ENCODE peak calls at places on chromosomes 11 and 22, in ten cellular contexts. One of them, this sample, is unnamed.

GRCh38 chr11:1041936-1042608 is 5.6 kb upstream of the MUC6 start:
- DNase-seq in AG09319: no peak
- DNase-seq in WERI-Rb-1: no peak
- DNase-seq in endothelial cell: no peak
- DNase-seq in neural progenitor cell: no peak
- DNase-seq in H9: no peak
- DNase-seq in esophagus squamous epithelium: no peak
- DNase-seq in A673: no peak
- DNase-seq in A549: peak
- DNase-seq in B cell: no peak
- DNase-seq in this sample: no peak

GRCh38 chr22:41264408-41264941 is 21.5 kb downstream of the RANGAP1 start:
- DNase-seq in esophagus squamous epithelium: no peak
- DNase-seq in endothelial cell: no peak
- DNase-seq in WERI-Rb-1: no peak
- DNase-seq in AG09319: no peak
- DNase-seq in A673: no peak
- DNase-seq in neural progenitor cell: no peak
- DNase-seq in A549: no peak
- DNase-seq in B cell: no peak
- DNase-seq in H9: no peak
- DNase-seq in this sample: no peak

GRCh38 chr11:2797181-2797711 is 88.3 kb downstream of the CDKN1C start:
- DNase-seq in WERI-Rb-1: peak
- DNase-seq in H9: peak
- DNase-seq in B cell: peak
- DNase-seq in A673: no peak
- DNase-seq in esophagus squamous epithelium: no peak
- DNase-seq in neural progenitor cell: no peak
- DNase-seq in endothelial cell: no peak
- DNase-seq in AG09319: no peak
- DNase-seq in A549: no peak
- DNase-seq in this sample: peak

GRCh38 chr22:21778705-21779363 is 43.2 kb upstream of the YPEL1 start:
- DNase-seq in A549: no peak
- DNase-seq in A673: no peak
- DNase-seq in endothelial cell: no peak
- DNase-seq in WERI-Rb-1: no peak
- DNase-seq in AG09319: peak
- DNase-seq in esophagus squamous epithelium: no peak
- DNase-seq in neural progenitor cell: no peak
- DNase-seq in B cell: no peak
- DNase-seq in H9: no peak
- DNase-seq in this sample: no peak

GRCh38 chr11:112963368-112963955 is 2.2 kb downstream of the NCAM1 start:
- DNase-seq in H9: no peak
- DNase-seq in AG09319: no peak
- DNase-seq in esophagus squamous epithelium: no peak
- DNase-seq in A673: peak
- DNase-seq in B cell: no peak
- DNase-seq in endothelial cell: peak
- DNase-seq in neural progenitor cell: peak
- DNase-seq in A549: no peak
- DNase-seq in WERI-Rb-1: no peak
- DNase-seq in this sample: no peak

GRCh38 chr11:13102865-13103539 is 93.9 kb downstream of the RASSF10 start:
- DNase-seq in H9: no peak
- DNase-seq in endothelial cell: no peak
- DNase-seq in A549: no peak
- DNase-seq in A673: no peak
- DNase-seq in WERI-Rb-1: no peak
- DNase-seq in neural progenitor cell: no peak
- DNase-seq in B cell: no peak
- DNase-seq in AG09319: no peak
- DNase-seq in esophagus squamous epithelium: no peak
- DNase-seq in this sample: no peak

GRCh38 chr11:74543991-74544390 is 48.4 kb upstream of the POLD3 start:
- DNase-seq in neural progenitor cell: no peak
- DNase-seq in H9: no peak
- DNase-seq in A673: no peak
- DNase-seq in WERI-Rb-1: no peak
- DNase-seq in endothelial cell: no peak
- DNase-seq in A549: peak
- DNase-seq in esophagus squamous epithelium: no peak
- DNase-seq in AG09319: no peak
- DNase-seq in B cell: no peak
- DNase-seq in this sample: no peak

GRCh38 chr11:93221539-93221938 is 23.7 kb upstream of the SLC36A4 start:
- DNase-seq in endothelial cell: no peak
- DNase-seq in WERI-Rb-1: no peak
- DNase-seq in A549: no peak
- DNase-seq in neural progenitor cell: no peak
- DNase-seq in AG09319: no peak
- DNase-seq in A673: no peak
- DNase-seq in H9: no peak
- DNase-seq in esophagus squamous epithelium: no peak
- DNase-seq in B cell: no peak
- DNase-seq in this sample: no peak

GRCh38 chr11:102109896-102110760 is at the start of gene YAP1:
- DNase-seq in WERI-Rb-1: peak
- DNase-seq in A549: peak
- DNase-seq in H9: peak
- DNase-seq in B cell: peak
- DNase-seq in AG09319: peak
- DNase-seq in esophagus squamous epithelium: no peak
- DNase-seq in A673: peak
- DNase-seq in endothelial cell: peak
- DNase-seq in neural progenitor cell: peak
- DNase-seq in this sample: peak

GRCh38 chr11:62856333-62856910 is 17.0 kb upstream of the WDR74 start:
- DNase-seq in A673: no peak
- DNase-seq in esophagus squamous epithelium: no peak
- DNase-seq in AG09319: no peak
- DNase-seq in endothelial cell: no peak
- DNase-seq in A549: no peak
- DNase-seq in WERI-Rb-1: no peak
- DNase-seq in neural progenitor cell: no peak
- DNase-seq in B cell: no peak
- DNase-seq in H9: no peak
- DNase-seq in this sample: no peak

GRCh38 chr22:23764931-23765881 is 2.4 kb downstream of the C22orf15 start:
- DNase-seq in H9: no peak
- DNase-seq in A549: no peak
- DNase-seq in WERI-Rb-1: no peak
- DNase-seq in AG09319: no peak
- DNase-seq in A673: no peak
- DNase-seq in neural progenitor cell: no peak
- DNase-seq in endothelial cell: no peak
- DNase-seq in B cell: no peak
- DNase-seq in esophagus squamous epithelium: no peak
- DNase-seq in this sample: no peak

GRCh38 chr11:78370406-78371172 is 47.0 kb downstream of the GAB2 start:
- DNase-seq in AG09319: no peak
- DNase-seq in endothelial cell: no peak
- DNase-seq in A549: no peak
- DNase-seq in A673: no peak
- DNase-seq in neural progenitor cell: no peak
- DNase-seq in esophagus squamous epithelium: no peak
- DNase-seq in B cell: no peak
- DNase-seq in WERI-Rb-1: peak
- DNase-seq in H9: no peak
- DNase-seq in this sample: no peak

GRCh38 chr11:123161386-123161785 is 33.7 kb downstream of the CLMP start:
- DNase-seq in A673: no peak
- DNase-seq in endothelial cell: no peak
- DNase-seq in neural progenitor cell: no peak
- DNase-seq in H9: no peak
- DNase-seq in esophagus squamous epithelium: no peak
- DNase-seq in A549: no peak
- DNase-seq in B cell: no peak
- DNase-seq in WERI-Rb-1: no peak
- DNase-seq in AG09319: no peak
- DNase-seq in this sample: no peak

GRCh38 chr11:123166095-123166559 is 28.9 kb downstream of the CLMP start:
- DNase-seq in endothelial cell: peak
- DNase-seq in H9: peak
- DNase-seq in A673: peak
- DNase-seq in AG09319: no peak
- DNase-seq in B cell: no peak
- DNase-seq in esophagus squamous epithelium: no peak
- DNase-seq in A549: peak
- DNase-seq in WERI-Rb-1: peak
- DNase-seq in neural progenitor cell: peak
- DNase-seq in this sample: peak

GRCh38 chr11:123164732-123165450 is 30.2 kb downstream of the CLMP start:
- DNase-seq in WERI-Rb-1: no peak
- DNase-seq in A673: no peak
- DNase-seq in esophagus squamous epithelium: no peak
- DNase-seq in B cell: no peak
- DNase-seq in A549: no peak
- DNase-seq in neural progenitor cell: no peak
- DNase-seq in H9: no peak
- DNase-seq in endothelial cell: no peak
- DNase-seq in AG09319: no peak
- DNase-seq in this sample: no peak

GRCh38 chr11:123159146-123159857 is 35.7 kb downstream of the CLMP start:
- DNase-seq in esophagus squamous epithelium: no peak
- DNase-seq in WERI-Rb-1: no peak
- DNase-seq in endothelial cell: no peak
- DNase-seq in AG09319: no peak
- DNase-seq in H9: no peak
- DNase-seq in neural progenitor cell: no peak
- DNase-seq in A549: peak
- DNase-seq in A673: peak
- DNase-seq in B cell: no peak
- DNase-seq in this sample: no peak

GRCh38 chr11:123163621-123164020 is 31.4 kb downstream of the CLMP start:
- DNase-seq in WERI-Rb-1: no peak
- DNase-seq in endothelial cell: no peak
- DNase-seq in AG09319: no peak
- DNase-seq in H9: no peak
- DNase-seq in B cell: no peak
- DNase-seq in neural progenitor cell: no peak
- DNase-seq in A549: no peak
- DNase-seq in esophagus squamous epithelium: no peak
- DNase-seq in A673: no peak
- DNase-seq in this sample: no peak
- TF ChIP-seq CTCF in WERI-Rb-1: peak
- TF ChIP-seq CTCF in endothelial cell: no peak
- TF ChIP-seq CTCF in AG09319: no peak
- TF ChIP-seq CTCF in H9: peak
- TF ChIP-seq CTCF in B cell: no peak
- TF ChIP-seq CTCF in neural progenitor cell: peak
- TF ChIP-seq CTCF in A549: no peak
- TF ChIP-seq CTCF in esophagus squamous epithelium: no peak
- TF ChIP-seq CTCF in A673: peak
- TF ChIP-seq CTCF in this sample: no peak

GRCh38 chr11:12088047-12088481 is 22.3 kb upstream of the MICAL2 start:
- DNase-seq in A549: peak
- DNase-seq in A673: peak
- DNase-seq in esophagus squamous epithelium: no peak
- DNase-seq in AG09319: no peak
- DNase-seq in WERI-Rb-1: peak
- DNase-seq in H9: no peak
- DNase-seq in neural progenitor cell: no peak
- DNase-seq in B cell: no peak
- DNase-seq in endothelial cell: no peak
- DNase-seq in this sample: no peak
- TF ChIP-seq CTCF in A549: peak
- TF ChIP-seq CTCF in A673: no peak
- TF ChIP-seq CTCF in esophagus squamous epithelium: peak
- TF ChIP-seq CTCF in AG09319: peak
- TF ChIP-seq CTCF in WERI-Rb-1: peak
- TF ChIP-seq CTCF in H9: no peak
- TF ChIP-seq CTCF in neural progenitor cell: no peak
- TF ChIP-seq CTCF in B cell: no peak
- TF ChIP-seq CTCF in endothelial cell: no peak
- TF ChIP-seq CTCF in this sample: no peak

DNA sequence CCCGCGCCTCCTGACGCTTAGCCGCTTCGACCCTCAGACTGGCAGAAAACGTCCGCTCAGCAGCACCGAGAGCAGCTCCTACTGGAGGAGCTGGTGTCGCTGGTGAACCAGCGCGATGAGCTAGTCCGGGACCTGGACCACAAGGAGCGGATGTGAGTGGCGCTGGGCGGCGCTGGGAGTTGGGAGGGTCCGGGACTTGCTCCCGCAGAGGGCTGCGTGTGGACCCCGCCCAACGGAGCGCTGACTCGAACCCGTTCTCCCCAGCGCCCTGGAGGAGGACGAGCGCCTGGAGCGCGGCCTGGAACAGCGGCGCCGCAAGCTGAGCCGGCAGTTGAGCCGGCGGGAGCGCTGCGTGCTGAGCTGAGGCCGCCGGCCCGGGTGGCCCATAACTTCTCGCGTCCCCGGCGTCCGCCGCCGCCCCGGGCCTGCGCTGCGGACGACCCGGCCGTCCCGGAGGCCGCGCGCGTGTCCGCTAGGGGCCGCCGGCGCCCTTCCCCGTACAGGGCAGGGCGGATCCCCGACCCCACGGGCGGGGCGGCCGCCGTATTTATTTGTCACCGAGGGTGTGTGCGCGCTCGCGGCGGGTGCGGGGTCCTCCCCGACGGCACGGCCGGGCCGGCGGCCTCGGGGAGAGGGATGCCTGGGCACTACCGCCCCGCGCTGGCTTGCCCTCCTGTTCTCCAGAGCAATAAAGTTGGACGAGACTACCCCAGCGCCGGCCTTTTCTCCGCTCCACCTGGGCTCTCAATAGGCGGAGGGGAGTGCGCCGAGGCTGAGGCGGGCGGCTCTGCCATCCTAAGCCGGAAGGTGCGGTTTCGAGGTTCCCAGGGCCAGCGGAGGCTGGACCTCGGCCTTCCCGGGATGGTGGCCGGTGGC is 3.4 kb downstream of the KCNK7 start:
- DNase-seq in A549: no peak
- DNase-seq in H9: peak
- DNase-seq in B cell: no peak
- DNase-seq in neural progenitor cell: peak
- DNase-seq in A673: no peak
- DNase-seq in esophagus squamous epithelium: no peak
- DNase-seq in WERI-Rb-1: no peak
- DNase-seq in AG09319: no peak
- DNase-seq in endothelial cell: peak
- DNase-seq in this sample: no peak
- TF ChIP-seq CTCF in A549: no peak
- TF ChIP-seq CTCF in H9: peak
- TF ChIP-seq CTCF in B cell: no peak
- TF ChIP-seq CTCF in neural progenitor cell: peak
- TF ChIP-seq CTCF in A673: no peak
- TF ChIP-seq CTCF in esophagus squamous epithelium: peak
- TF ChIP-seq CTCF in WERI-Rb-1: no peak
- TF ChIP-seq CTCF in AG09319: no peak
- TF ChIP-seq CTCF in endothelial cell: no peak
- TF ChIP-seq CTCF in this sample: no peak

GRCh38 chr11:118434553-118435232 is 1.6 kb upstream of the KMT2A start:
- DNase-seq in esophagus squamous epithelium: no peak
- DNase-seq in H9: peak
- DNase-seq in AG09319: no peak
- DNase-seq in endothelial cell: peak
- DNase-seq in A673: peak
- DNase-seq in A549: no peak
- DNase-seq in neural progenitor cell: peak
- DNase-seq in B cell: peak
- DNase-seq in WERI-Rb-1: peak
- DNase-seq in this sample: no peak
- TF ChIP-seq CTCF in esophagus squamous epithelium: no peak
- TF ChIP-seq CTCF in H9: no peak
- TF ChIP-seq CTCF in AG09319: no peak
- TF ChIP-seq CTCF in endothelial cell: no peak
- TF ChIP-seq CTCF in A673: peak
- TF ChIP-seq CTCF in A549: no peak
- TF ChIP-seq CTCF in neural progenitor cell: no peak
- TF ChIP-seq CTCF in B cell: no peak
- TF ChIP-seq CTCF in WERI-Rb-1: no peak
- TF ChIP-seq CTCF in this sample: no peak

This sample was measured in omental fat pad.